ENCODE peak calls at places on chromosomes 2 and 18, in seven cellular contexts. Y is HTR-8/SVneo, U is COR-L47, F is dorsolateral prefrontal cortex, Z is endothelial cell, R is amniotic stem cell, G is B cell. P is an unnamed sample.

GRCh38 chr2:104476075-104476474 is 377.8 kb upstream of the POU3F3 start:
- DNase-seq in U (no peak), Z (no peak), G (no peak), Y (no peak), F (no peak), R (no peak), P (no peak)

GRCh38 chr2:149799296-149799695 is 211.7 kb upstream of the MMADHC start:
- DNase-seq in R (no peak), U (peak; percentile 42), Z (no peak), F (no peak), Y (peak; percentile 36), G (no peak), P (no peak)

GRCh38 chr18:8982416-8983183 is 119.9 kb upstream of the NDUFV2 start:
- DNase-seq in Z (peak; percentile 41), F (no peak), Y (peak; percentile 54), G (peak; percentile 68), R (peak; percentile 54), U (peak; percentile 64), P (no peak)

GRCh38 chr2:216346781-216347180 is 25.5 kb downstream of the MARCHF4 start:
- DNase-seq in R (no peak), Y (no peak), G (no peak), F (no peak), Z (no peak), U (no peak), P (no peak)

GRCh38 chr2:166180951-166181812 is 53.4 kb upstream of the SCN1A start:
- DNase-seq in Z (peak; percentile 68), R (no peak), Y (peak; percentile 20), G (peak; percentile 17), F (peak; percentile 14), U (peak; percentile 80), P (peak; percentile 72)

GRCh38 chr2:219059725-219060682 is 717 bp downstream of the IHH start:
- DNase-seq in F (no peak), Y (no peak), R (no peak), G (peak; percentile 25), U (peak; percentile 10), Z (peak; percentile 24), P (peak; percentile 39)

GRCh38 chr2:27051902-27052645 is 606 bp downstream of the AGBL5 start:
- DNase-seq in U (peak; percentile 17), Y (no peak), R (no peak), Z (no peak), F (no peak), G (no peak), P (peak; percentile 37)

GRCh38 chr18:74303936-74304335 is 11.7 kb upstream of the C18orf63 start:
- DNase-seq in Z (no peak), F (no peak), Y (no peak), R (no peak), G (no peak), U (no peak), P (no peak)

GRCh38 chr2:241282553-241282952 is 32.9 kb downstream of the HDLBP start:
- DNase-seq in Y (no peak), F (no peak), Z (no peak), R (no peak), G (no peak), U (no peak), P (no peak)

GRCh38 chr2:228777855-228778355 is 493.2 kb downstream of the PID1 start:
- DNase-seq in Y (no peak), Z (no peak), G (no peak), R (no peak), F (no peak), U (no peak), P (no peak)

GRCh38 chr2:113225505-113226259 is 51.9 kb downstream of the PSD4 start:
- DNase-seq in R (peak; percentile 23), Y (no peak), Z (no peak), F (peak; percentile 42), G (no peak), U (peak; percentile 77), P (peak; percentile 71)

GRCh38 chr2:27025861-27026851 is 6.6 kb upstream of the TMEM214 start:
- DNase-seq in U (no peak), Z (no peak), F (no peak), R (no peak), Y (no peak), G (no peak), P (no peak)

GRCh38 chr2:210503622-210504300 is 27.2 kb upstream of the LANCL1 start:
- DNase-seq in G (no peak), U (peak; percentile 46), R (no peak), Y (no peak), F (peak; percentile 12), Z (no peak), P (no peak)

GRCh38 chr18:22282311-22283235 is 113.2 kb downstream of the GATA6 start:
- DNase-seq in Y (peak; percentile 78), R (peak; percentile 42), Z (no peak), G (no peak), U (no peak), F (no peak), P (peak; percentile 34)

GRCh38 chr2:212242739-212243138 is 295.9 kb downstream of the ERBB4 start:
- DNase-seq in Y (no peak), Z (no peak), U (no peak), G (no peak), F (peak; percentile 15), R (no peak), P (no peak)

GRCh38 chr2:162729469-162729868 is 109.1 kb downstream of the KCNH7 start:
- DNase-seq in U (no peak), F (no peak), G (no peak), Y (no peak), R (no peak), Z (no peak), P (no peak)

GRCh38 chr2:201852878-201853415 is 46.6 kb downstream of the CDK15 start:
- DNase-seq in F (no peak), G (no peak), R (no peak), Y (no peak), U (peak; percentile 22), Z (no peak), P (no peak)

GRCh38 chr18:6120820-6121279 is 225.5 kb upstream of the TMEM200C start:
- DNase-seq in F (no peak), U (peak; percentile 28), Z (no peak), G (no peak), R (no peak), Y (no peak), P (no peak)

GRCh38 chr2:121137571-121137970 is 147.4 kb downstream of the TFCP2L1 start:
- DNase-seq in R (no peak), F (no peak), U (no peak), Y (no peak), Z (no peak), G (no peak), P (no peak)

GRCh38 chr2:21779786-21780185 is 656.0 kb downstream of the TDRD15 start:
- DNase-seq in G (no peak), R (no peak), Y (no peak), U (no peak), Z (no peak), F (no peak), P (no peak)

GRCh38 chr2:16025211-16025875 is 85.0 kb downstream of the MYCN start:
- DNase-seq in R (no peak), G (no peak), Z (no peak), U (no peak), F (no peak), Y (no peak), P (no peak)

GRCh38 chr18:76548541-76548940 is 53.5 kb upstream of the ZNF516 start:
- DNase-seq in R (no peak), Z (no peak), G (no peak), Y (no peak), U (no peak), F (no peak), P (no peak)

GRCh38 chr18:33820517-33821368 is 242.7 kb downstream of the ASXL3 start:
- DNase-seq in Z (no peak), F (no peak), U (no peak), G (no peak), Y (no peak), R (no peak), P (no peak)

GRCh38 chr18:49647496-49648168 is 85.8 kb downstream of the LIPG start:
- DNase-seq in Z (no peak), F (no peak), G (no peak), U (no peak), Y (no peak), R (no peak), P (no peak)

GRCh38 chr2:236712961-236713673 is 143.5 kb downstream of the ACKR3 start:
- DNase-seq in F (no peak), Y (no peak), G (no peak), U (no peak), R (no peak), Z (no peak), P (no peak)

GRCh38 chr18:27005589-27005988 is 140.1 kb upstream of the AQP4 start:
- DNase-seq in Y (no peak), U (peak; percentile 25), Z (no peak), F (no peak), R (no peak), G (no peak), P (no peak)

GRCh38 chr2:195413422-195413821 is 243.6 kb upstream of the SLC39A10 start:
- DNase-seq in U (no peak), G (no peak), Z (no peak), F (no peak), R (no peak), Y (no peak), P (no peak)

GRCh38 chr2:100237046-100237615 is 85.2 kb downstream of the LONRF2 start:
- DNase-seq in Z (no peak), Y (no peak), U (no peak), R (no peak), G (no peak), F (no peak), P (peak; percentile 17)

GRCh38 chr18:31041346-31042067 is 1.0 kb downstream of the DSC3 start:
- DNase-seq in Z (peak; percentile 28), G (no peak), U (no peak), F (no peak), Y (no peak), R (no peak), P (peak; percentile 48)

GRCh38 chr2:9791711-9792110 is 51.6 kb upstream of the TAF1B start:
- DNase-seq in U (no peak), Y (no peak), Z (no peak), R (no peak), F (no peak), G (no peak), P (no peak)

GRCh38 chr18:35345460-35345921 is 1.3 kb upstream of the ZNF24 start:
- DNase-seq in R (no peak), Z (no peak), U (no peak), F (no peak), Y (no peak), G (peak; percentile 56), P (no peak)

GRCh38 chr2:226307440-226308365 is 491.9 kb downstream of the IRS1 start:
- DNase-seq in Z (no peak), R (no peak), Y (no peak), G (no peak), F (no peak), U (no peak), P (no peak)

GRCh38 chr2:144832048-144832447 is 312.1 kb upstream of the ZEB2 start:
- DNase-seq in Z (no peak), Y (no peak), G (no peak), F (no peak), R (no peak), U (no peak), P (no peak)

P was measured in H9.